ENCODE peak calls at places on chromosomes 7 and 10, in nine cellular contexts. M is upper lobe of right lung, R is right lobe of liver, Q is tibial nerve, H is IMR-90, C is cardiac muscle cell, K is H1, A is HepG2, W is A549. V is an unnamed sample. For H3K4me1 and H3K9me3, the result is how much of the 10 kb centered on the place peaks cover.

GRCh38 chr7:133635541-133635940 is 382.7 kb downstream of the EXOC4 start:
- DNase-seq in M (no peak), R (no peak), Q (no peak), H (no peak), C (no peak), K (no peak), A (no peak), W (no peak), V (no peak)

GRCh38 chr7:70355591-70356323 is 757.5 kb downstream of the AUTS2 start:
- DNase-seq in M (no peak), R (no peak), Q (no peak), H (no peak), C (no peak), K (no peak), A (no peak), W (no peak), V (no peak)

GRCh38 chr10:101538481-101538880 is 49.6 kb downstream of the POLL start:
- DNase-seq in M (no peak), R (no peak), Q (no peak), H (no peak), C (no peak), K (no peak), A (no peak), W (no peak), V (no peak)

GRCh38 chr10:86364551-86365345 is 1.8 kb downstream of the GRID1 start:
- DNase-seq in M (peak), R (peak), Q (no peak), H (no peak), C (peak), K (peak), A (no peak), W (no peak), V (peak)

GRCh38 chr7:134469622-134470021 is 10.7 kb upstream of the AKR1B1 start:
- DNase-seq in M (no peak), R (no peak), Q (no peak), H (no peak), C (no peak), K (no peak), A (peak), W (no peak), V (no peak)

GRCh38 chr7:124275411-124275810 is 242.5 kb upstream of the TMEM229A start:
- DNase-seq in M (no peak), R (no peak), Q (no peak), H (peak), C (no peak), K (no peak), A (no peak), W (no peak), V (no peak)

GRCh38 chr7:6148724-6149360 is 117.7 kb downstream of the ANKRD61 start:
- DNase-seq in M (no peak), R (no peak), Q (no peak), H (no peak), C (no peak), K (no peak), A (no peak), W (no peak), V (no peak)

GRCh38 chr10:127117125-127117524 is 79.3 kb downstream of the INSYN2A start:
- DNase-seq in M (peak), R (no peak), Q (peak), H (peak), C (peak), K (peak), A (peak), W (peak), V (no peak)

GRCh38 chr10:21257919-21258318 is 267.6 kb downstream of the SKIDA1 start:
- DNase-seq in M (no peak), R (no peak), Q (no peak), H (peak), C (peak), K (no peak), A (no peak), W (no peak), V (no peak)

DNA sequence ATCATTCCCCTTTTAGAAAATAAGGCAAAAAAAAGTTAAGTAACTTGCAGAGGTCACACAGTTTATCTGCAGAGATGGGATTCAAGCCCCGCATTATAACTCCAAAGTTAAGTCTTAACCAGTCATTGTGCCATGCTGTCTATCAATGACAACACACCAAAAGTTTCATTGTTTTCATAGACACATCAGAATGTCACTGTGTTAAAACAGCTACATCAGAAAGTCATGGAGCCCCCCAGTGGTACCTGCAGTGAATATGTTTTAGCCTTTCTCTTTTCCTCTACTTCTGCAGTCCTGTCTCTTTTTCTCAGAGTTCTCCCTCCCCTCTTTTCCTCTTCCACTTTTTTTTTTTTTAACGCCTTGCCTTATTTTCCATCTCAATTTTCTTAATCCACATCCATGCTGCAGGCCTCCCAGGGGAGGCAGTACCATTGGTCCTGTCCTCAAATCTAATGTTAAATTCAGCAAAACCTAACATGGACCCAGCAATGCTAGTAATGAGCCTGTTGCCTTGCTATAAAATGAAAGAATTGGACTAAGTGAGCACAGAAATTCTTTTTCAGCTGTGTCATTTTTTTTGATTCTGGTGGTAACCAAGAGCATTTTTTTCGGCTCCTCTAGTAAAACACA is 3.8 kb upstream of the NRCAM start:
- DNase-seq in M (no peak), R (no peak), Q (no peak), H (no peak), C (peak), K (no peak), A (peak), W (peak), V (no peak)
- TF ChIP-seq CTCF in M (peak), R (peak), Q (no peak), H (peak), C (peak), K (peak), A (peak), W (peak), V (peak)

GRCh38 chr10:103193820-103194529 is 903 bp upstream of the NT5C2 start:
- DNase-seq in M (no peak), R (no peak), Q (no peak), H (peak), C (peak), K (no peak), A (no peak), W (no peak), V (no peak)

GRCh38 chr10:103197177-103197576 is 4.1 kb upstream of the NT5C2 start:
- DNase-seq in M (no peak), R (peak), Q (peak), H (peak), C (peak), K (no peak), A (peak), W (peak), V (no peak)

GRCh38 chr10:103192089-103192450 is 1.0 kb downstream of the NT5C2 start:
- DNase-seq in M (no peak), R (no peak), Q (no peak), H (no peak), C (peak), K (no peak), A (no peak), W (peak), V (no peak)

GRCh38 chr10:103192451-103193106 is 493 bp downstream of the NT5C2 start:
- DNase-seq in M (peak), R (peak), Q (peak), H (peak), C (peak), K (peak), A (peak), W (peak), V (peak)

DNA sequence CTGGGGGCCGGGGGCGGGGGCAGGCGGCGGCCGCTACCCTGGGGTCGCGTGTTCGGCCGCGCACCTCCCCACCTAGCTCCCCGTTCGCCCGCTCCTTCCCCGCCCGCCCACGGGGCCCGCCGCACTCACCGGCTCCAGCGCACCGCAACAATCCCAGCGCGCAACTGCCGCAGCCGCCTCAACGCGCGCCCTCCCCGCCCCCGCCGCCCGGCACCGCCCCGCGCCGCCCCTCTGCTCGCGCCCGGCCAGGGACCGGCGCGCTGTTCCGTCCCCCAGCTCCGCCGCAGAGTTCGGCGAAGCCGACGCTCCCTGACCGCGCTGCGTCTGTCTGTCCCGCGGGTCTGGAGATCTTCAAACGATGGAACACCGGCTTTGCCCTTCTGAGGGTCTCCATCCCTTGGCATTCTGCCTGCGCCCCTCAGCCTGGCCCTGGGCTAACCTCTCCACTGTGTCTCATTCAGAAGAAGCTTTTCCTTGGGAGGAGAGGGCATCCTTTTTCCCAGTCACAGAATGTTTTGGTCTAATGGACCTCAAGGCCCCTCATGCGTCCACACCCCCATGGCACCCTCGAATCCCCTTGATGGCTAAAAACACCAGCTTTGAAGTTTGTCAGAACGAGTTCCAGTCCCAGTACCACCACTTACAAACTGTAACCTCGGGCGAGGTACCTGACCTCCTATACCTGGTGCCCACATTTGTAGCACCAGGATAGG is at the start of gene NT5C2:
- DNase-seq in M (peak), R (peak), Q (peak), H (peak), C (peak), K (peak), A (peak), W (peak), V (peak)
- H3K4me1 ChIP-seq in M (under half), R (under half), Q (half or more), H (under half), C (under half), K (under half), A (half or more), W (half or more), V (under half)

GRCh38 chr7:255721-256361 is 34.1 kb upstream of the FOXL3 start:
- DNase-seq in M (no peak), R (no peak), Q (no peak), H (no peak), C (no peak), K (no peak), A (no peak), W (no peak), V (no peak)
- H3K9me3 ChIP-seq in M (under half), R (under half), Q (under half), H (under half), C (under half), K (half or more), A (under half), W (under half), V (under half)

GRCh38 chr10:16943301-16944080 is 126.3 kb upstream of the RSU1 start:
- DNase-seq in M (no peak), R (no peak), Q (no peak), H (no peak), C (peak), K (no peak), A (no peak), W (no peak), V (no peak)
- TF ChIP-seq CTCF in M (no peak), R (no peak), Q (no peak), H (no peak), C (no peak), K (no peak), A (no peak), W (no peak), V (no peak)

DNA sequence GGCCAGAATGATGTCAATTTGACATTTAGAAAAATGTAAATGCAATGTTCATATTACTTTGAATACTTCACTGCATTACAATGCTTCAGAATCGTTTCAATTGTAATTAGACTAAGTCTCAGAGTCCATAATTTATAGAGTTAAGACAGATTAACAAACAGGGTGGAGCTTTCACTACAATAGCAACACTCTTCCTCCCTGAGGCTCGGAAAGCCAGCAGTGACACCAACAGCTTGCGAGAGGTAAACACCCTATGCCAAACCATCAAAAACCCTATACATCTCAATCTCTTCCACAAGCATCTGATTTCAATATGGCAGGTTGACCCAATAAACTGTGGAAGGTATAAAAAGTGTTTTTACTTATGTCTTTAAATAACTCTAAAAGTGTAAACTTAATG is 72.2 kb downstream of the DOCK4 start:
- DNase-seq in M (no peak), R (no peak), Q (no peak), H (no peak), C (no peak), K (no peak), A (no peak), W (no peak), V (no peak)
- H3K4me1 ChIP-seq in M (under half), R (under half), Q (half or more), H (under half), C (under half), K (under half), A (half or more), W (under half), V (under half)

GRCh38 chr7:80370587-80370986 is 141.3 kb downstream of the GNAT3 start:
- DNase-seq in M (no peak), R (no peak), Q (no peak), H (no peak), C (no peak), K (no peak), A (no peak), W (no peak), V (no peak)
- H3K9me3 ChIP-seq in M (under half), R (under half), Q (under half), H (under half), C (under half), K (under half), A (under half), W (under half), V (under half)

GRCh38 chr10:113939212-113939860 is 84.9 kb downstream of the NHLRC2 start:
- DNase-seq in M (no peak), R (no peak), Q (no peak), H (no peak), C (no peak), K (no peak), A (no peak), W (no peak), V (no peak)
- TF ChIP-seq CTCF in M (no peak), R (no peak), Q (no peak), H (no peak), C (no peak), K (no peak), A (no peak), W (no peak), V (no peak)